ENCODE peak calls at places on chromosomes 6 and 20, in five cellular contexts. One of them, this sample, is unnamed. For H3K4me1 and H4K20me1, the result is how much of the 10 kb centered on the place peaks cover.

GRCh38 chr6:16056263-16056870 is 72.5 kb upstream of the MYLIP start:
- DNase-seq in K562: no peak
- DNase-seq in DND-41: no peak
- DNase-seq in mammary epithelial cell: peak
- DNase-seq in SK-N-SH: no peak
- DNase-seq in this sample: no peak

GRCh38 chr6:38488876-38489275 is 150.9 kb downstream of the BTBD9 start:
- DNase-seq in K562: no peak
- DNase-seq in DND-41: no peak
- DNase-seq in mammary epithelial cell: no peak
- DNase-seq in SK-N-SH: no peak
- DNase-seq in this sample: no peak

GRCh38 chr6:160337301-160337700 is 10.9 kb upstream of the SLC22A3 start:
- DNase-seq in K562: no peak
- DNase-seq in DND-41: no peak
- DNase-seq in mammary epithelial cell: peak
- DNase-seq in SK-N-SH: no peak
- DNase-seq in this sample: no peak

GRCh38 chr6:148342146-148343027 is at the start of gene SASH1:
- DNase-seq in K562: no peak
- DNase-seq in DND-41: no peak
- DNase-seq in mammary epithelial cell: peak
- DNase-seq in SK-N-SH: peak
- DNase-seq in this sample: peak

GRCh38 chr6:98583506-98583905 is 250.9 kb upstream of the POU3F2 start:
- DNase-seq in K562: no peak
- DNase-seq in DND-41: no peak
- DNase-seq in mammary epithelial cell: no peak
- DNase-seq in SK-N-SH: no peak
- DNase-seq in this sample: no peak

GRCh38 chr20:33299111-33299603 is 16.1 kb downstream of the BPIFB1 start:
- DNase-seq in K562: peak
- DNase-seq in DND-41: peak
- DNase-seq in mammary epithelial cell: peak
- DNase-seq in SK-N-SH: peak
- DNase-seq in this sample: peak

GRCh38 chr20:63240004-63240403 is 4.3 kb downstream of the BIRC7 start:
- DNase-seq in K562: no peak
- DNase-seq in DND-41: no peak
- DNase-seq in mammary epithelial cell: no peak
- DNase-seq in SK-N-SH: no peak
- DNase-seq in this sample: no peak

GRCh38 chr20:38873050-38873581 is 53.1 kb upstream of the FAM83D start:
- DNase-seq in K562: no peak
- DNase-seq in DND-41: peak
- DNase-seq in mammary epithelial cell: no peak
- DNase-seq in SK-N-SH: no peak
- DNase-seq in this sample: no peak

GRCh38 chr6:140586426-140587061 is 1212.1 kb upstream of the CITED2 start:
- DNase-seq in K562: no peak
- DNase-seq in DND-41: no peak
- DNase-seq in mammary epithelial cell: no peak
- DNase-seq in SK-N-SH: no peak
- DNase-seq in this sample: no peak

GRCh38 chr6:29332676-29333075 is 31.2 kb downstream of the OR14J1 start:
- DNase-seq in K562: no peak
- DNase-seq in DND-41: no peak
- DNase-seq in mammary epithelial cell: no peak
- DNase-seq in SK-N-SH: no peak
- DNase-seq in this sample: no peak

GRCh38 chr6:170035896-170036295 is 255.0 kb downstream of the DLL1 start:
- DNase-seq in K562: no peak
- DNase-seq in DND-41: no peak
- DNase-seq in mammary epithelial cell: no peak
- DNase-seq in SK-N-SH: no peak
- DNase-seq in this sample: no peak

GRCh38 chr6:105748737-105749161 is 337.4 kb upstream of the PRDM1 start:
- DNase-seq in K562: no peak
- DNase-seq in DND-41: no peak
- DNase-seq in mammary epithelial cell: peak
- DNase-seq in SK-N-SH: no peak
- DNase-seq in this sample: no peak

GRCh38 chr20:44761423-44761822 is 15.8 kb downstream of the KCNK15 start:
- DNase-seq in K562: no peak
- DNase-seq in DND-41: no peak
- DNase-seq in mammary epithelial cell: no peak
- DNase-seq in SK-N-SH: no peak
- DNase-seq in this sample: no peak

GRCh38 chr6:25945175-25945574 is 14.7 kb upstream of the SLC17A2 start:
- DNase-seq in K562: no peak
- DNase-seq in DND-41: no peak
- DNase-seq in mammary epithelial cell: no peak
- DNase-seq in SK-N-SH: no peak
- DNase-seq in this sample: no peak

GRCh38 chr6:45698046-45698445 is 317.6 kb downstream of the CLIC5 start:
- DNase-seq in K562: no peak
- DNase-seq in DND-41: no peak
- DNase-seq in mammary epithelial cell: no peak
- DNase-seq in SK-N-SH: no peak
- DNase-seq in this sample: no peak

GRCh38 chr6:109595998-109596397 is 95.0 kb downstream of the AK9 start:
- DNase-seq in K562: no peak
- DNase-seq in DND-41: peak
- DNase-seq in mammary epithelial cell: peak
- DNase-seq in SK-N-SH: peak
- DNase-seq in this sample: peak

GRCh38 chr20:51354769-51355319 is 187.7 kb downstream of the NFATC2 start:
- DNase-seq in K562: no peak
- DNase-seq in DND-41: no peak
- DNase-seq in mammary epithelial cell: no peak
- DNase-seq in SK-N-SH: no peak
- DNase-seq in this sample: no peak

GRCh38 chr6:28693033-28693750 is 167.5 kb downstream of the GPX5 start:
- DNase-seq in K562: no peak
- DNase-seq in DND-41: no peak
- DNase-seq in mammary epithelial cell: peak
- DNase-seq in SK-N-SH: no peak
- DNase-seq in this sample: peak

GRCh38 chr20:63594043-63594561 is 20.1 kb upstream of the HELZ2 start:
- DNase-seq in K562: no peak
- DNase-seq in DND-41: no peak
- DNase-seq in mammary epithelial cell: no peak
- DNase-seq in SK-N-SH: no peak
- DNase-seq in this sample: no peak

GRCh38 chr6:125818225-125818657 is 27.5 kb downstream of the NCOA7 start:
- DNase-seq in K562: no peak
- DNase-seq in DND-41: no peak
- DNase-seq in mammary epithelial cell: no peak
- DNase-seq in SK-N-SH: no peak
- DNase-seq in this sample: no peak
- H3K4me1 ChIP-seq in K562: under half
- H3K4me1 ChIP-seq in DND-41: under half
- H3K4me1 ChIP-seq in mammary epithelial cell: under half
- H3K4me1 ChIP-seq in SK-N-SH: under half
- H3K4me1 ChIP-seq in this sample: under half

DNA sequence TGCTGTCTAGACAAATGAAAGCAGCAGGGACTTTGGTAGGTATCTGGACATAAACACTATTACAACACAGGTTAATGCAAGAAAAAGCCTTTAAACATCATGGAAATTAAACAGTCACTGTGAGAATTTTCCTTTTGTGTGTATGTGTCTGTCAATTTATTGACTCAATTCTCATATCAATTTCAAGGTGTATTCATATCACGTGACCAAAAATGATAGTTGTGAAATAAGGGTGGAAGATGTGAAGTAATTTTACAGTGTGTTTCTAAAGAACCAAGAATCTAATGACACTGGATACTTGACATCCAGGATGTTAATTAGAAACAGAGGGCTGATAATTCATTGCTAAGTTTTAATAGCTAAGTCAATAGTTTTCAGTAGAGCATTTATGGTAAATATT is 244.0 kb downstream of the TMEM242 start:
- DNase-seq in K562: no peak
- DNase-seq in DND-41: no peak
- DNase-seq in mammary epithelial cell: no peak
- DNase-seq in SK-N-SH: no peak
- DNase-seq in this sample: no peak
- H3K9ac ChIP-seq in K562: no peak
- H3K9ac ChIP-seq in DND-41: no peak
- H3K9ac ChIP-seq in mammary epithelial cell: no peak
- H3K9ac ChIP-seq in SK-N-SH: no peak
- H3K9ac ChIP-seq in this sample: no peak

DNA sequence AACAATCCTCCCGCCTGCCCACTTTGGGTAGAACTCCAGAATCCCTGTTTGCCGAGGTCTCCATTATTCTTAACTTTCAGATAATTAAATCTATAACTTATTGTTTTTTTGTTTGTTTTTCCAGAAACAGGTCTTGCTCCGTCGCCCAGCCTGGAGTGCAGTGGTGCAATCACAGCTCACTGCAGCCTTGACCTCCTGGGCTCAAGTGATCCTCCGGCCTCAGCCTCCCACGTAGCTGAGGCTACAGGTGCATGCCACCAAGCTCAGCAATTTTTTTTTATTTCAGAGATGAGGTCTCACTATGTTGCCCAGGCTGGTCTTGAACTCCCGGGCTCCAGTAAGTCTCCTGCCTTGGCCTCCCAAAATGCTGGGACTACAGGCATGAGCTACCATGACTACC is 28.8 kb downstream of the ZMYND8 start:
- DNase-seq in K562: no peak
- DNase-seq in DND-41: no peak
- DNase-seq in mammary epithelial cell: no peak
- DNase-seq in SK-N-SH: no peak
- DNase-seq in this sample: no peak
- H4K20me1 ChIP-seq in K562: half or more
- H4K20me1 ChIP-seq in DND-41: half or more
- H4K20me1 ChIP-seq in mammary epithelial cell: under half
- H4K20me1 ChIP-seq in SK-N-SH: under half
- H4K20me1 ChIP-seq in this sample: half or more

GRCh38 chr6:75608955-75609533 is 7.4 kb downstream of the SENP6 start:
- DNase-seq in K562: no peak
- DNase-seq in DND-41: no peak
- DNase-seq in mammary epithelial cell: no peak
- DNase-seq in SK-N-SH: no peak
- DNase-seq in this sample: no peak
- H3K4me1 ChIP-seq in K562: half or more
- H3K4me1 ChIP-seq in DND-41: under half
- H3K4me1 ChIP-seq in mammary epithelial cell: under half
- H3K4me1 ChIP-seq in SK-N-SH: under half
- H3K4me1 ChIP-seq in this sample: under half